ENCODE peak calls at places on chromosomes 5 and 9, in six cellular contexts. Y, B, F, N, Q and I are unnamed samples.

GRCh38 chr5:150637245-150638052 is 3.0 kb upstream of the SYNPO start:
- DNase-seq in N (peak), F (peak), B (peak), Q (no peak), Y (peak), I (peak)

GRCh38 chr9:88587182-88587581 is 52.2 kb downstream of the NXNL2 start:
- DNase-seq in Y (no peak), Q (no peak), N (no peak), B (no peak), F (no peak), I (peak)

GRCh38 chr5:134088994-134089560 is 25.4 kb upstream of the TCF7 start:
- DNase-seq in Q (no peak), Y (no peak), F (no peak), B (no peak), N (no peak), I (no peak)

GRCh38 chr9:84867171-84867570 is 197.6 kb downstream of the NTRK2 start:
- DNase-seq in F (no peak), Q (no peak), N (no peak), B (no peak), Y (no peak), I (no peak)

GRCh38 chr9:100848731-100849130 is 179.8 kb upstream of the PLPPR1 start:
- DNase-seq in F (no peak), N (no peak), Q (no peak), Y (no peak), B (no peak), I (no peak)

GRCh38 chr9:6779417-6780241 is 21.9 kb downstream of the KDM4C start:
- DNase-seq in N (no peak), Y (peak), B (peak), F (peak), Q (no peak), I (no peak)

GRCh38 chr9:94853887-94854286 is 127.4 kb downstream of the AOPEP start:
- DNase-seq in F (peak), N (no peak), B (peak), Q (no peak), Y (peak), I (no peak)

GRCh38 chr9:90778746-90779145 is 22.9 kb upstream of the SYK start:
- DNase-seq in B (no peak), Q (no peak), N (no peak), Y (no peak), F (no peak), I (no peak)

GRCh38 chr5:134026521-134027202 is 21.9 kb upstream of the VDAC1 start:
- DNase-seq in B (peak), Q (peak), N (no peak), F (peak), Y (peak), I (peak)

GRCh38 chr9:530681-531080 is 310.8 kb upstream of the DMRT1 start:
- DNase-seq in F (peak), Y (no peak), N (no peak), B (peak), Q (peak), I (peak)

GRCh38 chr5:127290019-127290945 is at the start of gene MEGF10:
- DNase-seq in Q (peak), Y (peak), F (peak), B (peak), N (no peak), I (peak)

GRCh38 chr9:89497978-89498844 is at the start of gene SEMA4D:
- DNase-seq in B (peak), Y (peak), Q (peak), F (peak), N (peak), I (peak)

GRCh38 chr5:81768960-81769452 is 18.1 kb upstream of the SSBP2 start:
- DNase-seq in F (peak), Q (no peak), Y (peak), N (peak), B (peak), I (peak)

GRCh38 chr5:130282044-130282443 is 377.8 kb downstream of the CHSY3 start:
- DNase-seq in Y (no peak), Q (no peak), B (no peak), F (peak), N (no peak), I (peak)

GRCh38 chr5:14655146-14655741 is 9.3 kb upstream of the OTULIN start:
- DNase-seq in Y (no peak), F (no peak), Q (no peak), B (no peak), N (no peak), I (no peak)

GRCh38 chr9:4714266-4715016 is 26.6 kb downstream of the AK3 start:
- DNase-seq in F (peak), N (no peak), Q (no peak), B (peak), Y (no peak), I (no peak)

GRCh38 chr5:82624018-82624417 is 345.9 kb upstream of the RPS23 start:
- DNase-seq in F (peak), B (no peak), Y (no peak), N (no peak), Q (no peak), I (no peak)

GRCh38 chr5:134371834-134372340 is 518 bp downstream of the UBE2B start:
- DNase-seq in Y (peak), N (peak), B (peak), F (peak), Q (peak), I (peak)

GRCh38 chr5:175836741-175837729 is 34.3 kb upstream of the CPLX2 start:
- DNase-seq in Q (no peak), F (no peak), N (no peak), Y (no peak), B (no peak), I (no peak)

GRCh38 chr5:160116991-160117390 is 2.3 kb downstream of the PWWP2A start:
- DNase-seq in F (no peak), B (no peak), Y (no peak), N (no peak), Q (no peak), I (no peak)

GRCh38 chr9:4670591-4670990 is 4.3 kb upstream of the SPATA6L start:
- DNase-seq in B (no peak), Q (no peak), Y (no peak), N (no peak), F (no peak), I (no peak)

GRCh38 chr9:5688109-5688508 is 59.2 kb downstream of the RIC1 start:
- DNase-seq in Q (no peak), Y (no peak), F (peak), B (peak), N (no peak), I (peak)

GRCh38 chr5:132334812-132335211 is 34.7 kb upstream of the SLC22A5 start:
- DNase-seq in B (peak), Y (no peak), F (peak), Q (no peak), N (no peak), I (peak)

GRCh38 chr5:7209583-7210139 is 186.3 kb upstream of the ADCY2 start:
- DNase-seq in N (no peak), F (no peak), B (no peak), Y (no peak), Q (peak), I (no peak)

GRCh38 chr9:104923740-104924139 is 4.2 kb downstream of the ABCA1 start:
- DNase-seq in Y (no peak), F (no peak), N (no peak), B (no peak), Q (no peak), I (no peak)

GRCh38 chr5:153974131-153974812 is 64.4 kb downstream of the FAM114A2 start:
- DNase-seq in N (peak), B (peak), F (peak), Q (no peak), Y (peak), I (peak)

GRCh38 chr5:140588311-140589070 is 23.9 kb downstream of the SLC35A4 start:
- DNase-seq in N (no peak), F (peak), B (peak), Y (no peak), Q (no peak), I (peak)

GRCh38 chr5:166493627-166494026 is 1797.8 kb upstream of the WWC1 start:
- DNase-seq in Y (no peak), F (no peak), B (no peak), N (no peak), Q (no peak), I (no peak)

GRCh38 chr5:52784741-52785140 is 3.0 kb upstream of the ITGA1 start:
- DNase-seq in F (no peak), Q (no peak), Y (no peak), B (peak), N (no peak), I (no peak)

GRCh38 chr5:180806351-180807011 is 3.9 kb upstream of the MGAT1 start:
- DNase-seq in N (no peak), Y (no peak), Q (peak), B (no peak), F (no peak), I (no peak)

GRCh38 chr5:150469718-150470470 is 20.4 kb upstream of the RPS14 start:
- DNase-seq in Y (peak), N (peak), B (peak), Q (no peak), F (peak), I (peak)

GRCh38 chr9:16252631-16253030 is 617.8 kb downstream of the BNC2 start:
- DNase-seq in F (no peak), N (peak), B (no peak), Y (no peak), Q (no peak), I (no peak)

GRCh38 chr5:112779531-112779930 is 41.8 kb downstream of the APC start:
- DNase-seq in F (peak), B (peak), N (no peak), Q (no peak), Y (no peak), I (peak)

GRCh38 chr5:143641549-143641955 is 170.4 kb upstream of the HMHB1 start:
- DNase-seq in B (peak), F (peak), Q (no peak), Y (no peak), N (peak), I (peak)

GRCh38 chr5:13115476-13115875 is 829.0 kb downstream of the DNAH5 start:
- DNase-seq in Y (no peak), B (no peak), N (no peak), F (peak), Q (no peak), I (no peak)

GRCh38 chr5:1479581-1480188 is 34.4 kb upstream of the SLC6A3 start:
- DNase-seq in Y (peak), B (peak), F (no peak), N (no peak), Q (peak), I (peak)

GRCh38 chr5:176647870-176648466 is 684 bp downstream of the TSPAN17 start:
- DNase-seq in Y (peak), Q (no peak), B (no peak), F (peak), N (no peak), I (no peak)

GRCh38 chr9:132250324-132251262 is 88.7 kb downstream of the NTNG2 start:
- DNase-seq in B (no peak), F (no peak), Y (no peak), N (no peak), Q (no peak), I (no peak)

GRCh38 chr9:92652461-92652860 is 17.5 kb downstream of the IPPK start:
- DNase-seq in Q (no peak), B (no peak), F (no peak), N (no peak), Y (no peak), I (no peak)

GRCh38 chr5:63959177-63959982 is 2.9 kb downstream of the HTR1A start:
- DNase-seq in N (no peak), Q (no peak), Y (no peak), B (no peak), F (no peak), I (peak)

DNA sequence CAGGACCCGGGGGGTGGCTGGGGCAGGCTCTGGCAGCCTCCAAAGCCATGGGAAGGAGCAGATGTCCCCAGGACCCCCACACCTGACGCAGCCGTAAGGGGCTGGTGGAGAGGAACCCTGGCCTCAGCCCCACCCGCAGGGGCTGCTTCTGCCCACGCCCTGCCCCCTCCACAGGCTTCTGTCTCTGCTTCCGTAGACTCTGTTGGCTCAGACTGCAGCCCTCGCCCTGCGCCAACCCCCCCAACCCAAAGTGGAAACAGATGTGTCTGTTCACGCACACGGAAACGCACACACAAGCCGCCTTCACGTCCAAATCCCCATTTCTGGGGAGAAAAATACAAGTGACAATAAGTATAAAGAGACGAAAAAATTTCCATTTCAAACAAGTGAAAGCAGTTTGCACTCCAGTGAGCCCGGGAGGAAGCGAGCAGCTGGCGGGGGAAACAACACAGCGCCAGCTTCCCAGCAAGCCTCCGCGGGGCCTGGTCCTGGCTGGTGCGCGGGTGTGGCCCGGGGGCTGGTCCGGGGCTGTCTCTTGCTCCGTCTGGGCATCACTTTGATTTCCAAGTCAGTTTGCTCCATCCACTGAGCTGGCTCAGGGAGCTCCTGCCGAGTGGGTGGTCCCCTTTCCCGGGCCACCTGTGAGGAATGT is 32.6 kb upstream of the RXRA start:
- DNase-seq in Y (no peak), B (no peak), F (peak), N (no peak), Q (no peak), I (peak)
- H3K4me3 ChIP-seq in Y (no peak), B (no peak), F (no peak), N (peak), Q (peak), I (no peak)

DNA sequence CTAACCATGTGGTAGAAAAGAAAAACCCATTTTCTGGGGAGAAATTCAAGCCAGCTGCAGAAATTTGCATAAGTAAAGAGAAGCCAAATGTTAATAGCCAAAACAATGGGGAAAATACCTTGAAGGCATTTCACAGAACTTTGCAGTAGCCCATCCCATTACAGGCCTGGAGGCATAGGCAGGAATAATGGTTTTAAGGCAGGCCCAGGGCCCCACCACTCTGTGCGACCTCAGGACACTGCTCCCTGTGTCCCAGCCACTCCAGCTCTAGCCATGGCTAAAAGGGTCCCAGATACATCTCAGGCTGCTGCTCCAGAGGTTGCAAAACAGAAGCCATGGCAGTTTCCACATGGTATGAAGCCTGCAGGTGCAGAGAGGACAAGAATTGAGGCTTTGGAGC is 253.3 kb downstream of the CTNND2 start:
- DNase-seq in F (no peak), Y (no peak), N (no peak), B (no peak), Q (no peak), I (no peak)
- TF ChIP-seq CTCF in F (no peak), Y (no peak), N (no peak), B (no peak), Q (no peak), I (no peak)

GRCh38 chr5:76953551-76954382 is 922 bp downstream of the CRHBP start:
- DNase-seq in Q (no peak), N (no peak), B (no peak), Y (no peak), F (peak), I (no peak)
- H3K4me3 ChIP-seq in Q (peak), N (peak), B (no peak), Y (no peak), F (peak), I (no peak)

GRCh38 chr9:126393876-126394275 is 67.2 kb downstream of the MVB12B start:
- DNase-seq in F (peak), Y (no peak), Q (no peak), B (peak), N (no peak), I (no peak)

GRCh38 chr9:126392662-126393383 is 66.2 kb downstream of the MVB12B start:
- DNase-seq in Q (peak), Y (no peak), B (no peak), F (no peak), N (no peak), I (no peak)

GRCh38 chr9:126397056-126397455 is 70.4 kb downstream of the MVB12B start:
- DNase-seq in F (no peak), B (no peak), Q (no peak), Y (no peak), N (no peak), I (no peak)

GRCh38 chr9:126394802-126395201 is 68.2 kb downstream of the MVB12B start:
- DNase-seq in Y (no peak), Q (peak), B (no peak), N (no peak), F (no peak), I (no peak)

DNA sequence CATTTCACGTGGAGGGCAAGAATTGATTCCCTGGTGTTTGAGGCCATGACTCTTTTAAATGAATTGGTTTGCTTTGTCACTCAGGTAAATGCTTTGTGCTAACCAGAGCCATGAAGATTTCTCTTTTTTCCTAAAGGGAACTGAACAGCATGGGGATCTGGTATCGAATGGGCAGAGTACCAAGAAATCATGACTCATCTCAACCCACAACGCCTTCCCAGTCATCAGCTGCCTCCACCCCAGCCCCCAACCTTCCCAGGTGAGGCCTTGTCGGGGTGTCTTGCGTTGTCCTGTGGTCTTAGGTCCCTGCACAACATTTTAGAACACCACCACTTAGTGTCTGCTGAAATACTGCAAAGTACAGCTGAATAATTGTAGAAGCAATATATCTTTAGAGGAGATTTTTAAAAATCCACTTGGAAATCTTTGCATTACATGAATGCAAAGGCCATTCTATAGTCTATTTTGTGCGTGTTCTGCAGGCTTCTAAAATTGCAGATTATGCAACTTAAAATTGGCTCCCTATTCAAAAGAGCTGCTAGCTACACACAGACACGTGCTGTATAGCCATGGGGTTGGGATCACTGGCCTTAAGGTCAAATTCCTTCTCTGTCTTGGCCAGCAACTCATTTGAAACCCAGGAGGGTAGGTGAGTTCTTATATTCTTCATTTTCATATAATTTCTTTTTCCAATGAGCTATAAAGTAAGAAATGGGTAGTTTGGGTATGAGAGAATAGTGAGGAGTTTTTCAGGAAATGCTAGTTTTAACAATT is 69.0 kb downstream of the MVB12B start:
- DNase-seq in N (peak), F (peak), Y (no peak), B (peak), Q (peak), I (peak)
- TF ChIP-seq CTCF in N (no peak), F (no peak), Y (no peak), B (no peak), Q (no peak), I (no peak)

GRCh38 chr5:67050635-67051034 is 146.0 kb downstream of the CD180 start:
- DNase-seq in F (no peak), N (no peak), B (no peak), Y (no peak), Q (no peak), I (no peak)

GRCh38 chr5:67052034-67052433 is 144.6 kb downstream of the CD180 start:
- DNase-seq in F (no peak), B (peak), Y (no peak), Q (no peak), N (no peak), I (no peak)

GRCh38 chr5:67053229-67053628 is 143.4 kb downstream of the CD180 start:
- DNase-seq in N (no peak), Y (no peak), Q (no peak), F (no peak), B (no peak), I (no peak)

GRCh38 chr5:67050125-67050524 is 146.5 kb downstream of the CD180 start:
- DNase-seq in Q (peak), N (no peak), Y (no peak), F (no peak), B (no peak), I (no peak)

GRCh38 chr5:67051164-67051563 is 145.4 kb downstream of the CD180 start:
- DNase-seq in N (no peak), F (no peak), Q (no peak), Y (peak), B (no peak), I (no peak)
- H3K4me3 ChIP-seq in N (no peak), F (no peak), Q (no peak), Y (no peak), B (no peak), I (no peak)

DNA sequence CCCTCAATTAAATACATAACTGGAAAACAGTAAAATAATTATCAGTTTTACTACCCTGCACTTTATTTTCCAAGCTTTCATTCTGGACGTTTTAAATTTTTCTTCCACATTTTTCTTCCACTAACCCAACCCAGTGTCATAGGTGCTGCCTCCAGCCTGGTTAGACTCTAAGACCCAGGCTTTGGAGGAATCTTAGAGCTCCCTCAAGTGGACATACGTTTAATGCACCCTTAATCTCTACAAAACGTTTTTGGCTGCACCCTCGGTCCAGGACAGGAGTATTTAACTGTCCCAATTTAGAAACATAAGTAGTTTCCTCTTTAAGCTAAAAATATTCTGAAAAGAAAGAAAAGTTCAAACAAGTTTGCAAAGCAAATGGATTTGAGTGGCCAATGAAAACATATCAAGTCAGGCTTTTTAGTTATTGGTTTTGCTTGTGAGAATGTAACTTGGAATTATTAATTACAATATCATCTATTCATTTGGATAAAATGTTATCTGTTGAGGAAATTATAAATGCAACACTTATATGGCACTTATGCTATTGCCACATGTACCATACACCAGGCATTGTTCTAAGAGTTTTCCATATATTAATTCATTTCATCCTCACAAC is 38.9 kb downstream of the CDH6 start:
- DNase-seq in B (peak), Y (peak), N (peak), F (peak), Q (no peak), I (peak)
- TF ChIP-seq CTCF in B (peak), Y (peak), N (peak), F (peak), Q (peak), I (peak)

GRCh38 chr5:73214921-73215490 is 42.0 kb downstream of the TMEM174 start:
- DNase-seq in B (no peak), Q (no peak), Y (no peak), F (no peak), N (no peak), I (no peak)
- H3K4me3 ChIP-seq in B (no peak), Q (no peak), Y (no peak), F (no peak), N (no peak), I (no peak)

GRCh38 chr9:115855458-115856133 is 298.0 kb upstream of the PAPPA start:
- DNase-seq in Y (no peak), F (peak), N (no peak), Q (no peak), B (peak), I (no peak)
- TF ChIP-seq CTCF in Y (no peak), F (no peak), N (no peak), Q (no peak), B (no peak), I (no peak)